ENCODE peak calls at places on chromosome 1, in seven cellular contexts. C, P, J, D, U, K and A are unnamed samples.

GRCh38 chr1:3668585-3669300 is 16.4 kb downstream of the TP73 start:
- DNase-seq in C (no peak), P (peak; percentile 82), J (peak; percentile 32), D (peak; percentile 71), U (peak; percentile 49), K (peak; percentile 74), A (peak; percentile 91)

GRCh38 chr1:26069941-26070807 is 2.7 kb upstream of the TRIM63 start:
- DNase-seq in C (no peak), P (no peak), J (no peak), D (no peak), U (no peak), K (peak; percentile 96), A (no peak)

GRCh38 chr1:28139033-28139712 is 37.3 kb downstream of the PTAFR start:
- DNase-seq in C (no peak), P (no peak), J (peak; percentile 38), D (no peak), U (no peak), K (no peak), A (peak; percentile 78)

GRCh38 chr1:151006331-151007052 is at the start of gene MINDY1:
- DNase-seq in C (peak; percentile 82), P (peak; percentile 95), J (peak; percentile 85), D (peak; percentile 94), U (peak; percentile 48), K (peak; percentile 68), A (peak; percentile 60)

GRCh38 chr1:177286396-177286795 is 115.6 kb downstream of the BRINP2 start:
- DNase-seq in C (no peak), P (no peak), J (no peak), D (no peak), U (no peak), K (no peak), A (no peak)

GRCh38 chr1:193113992-193114332 is 7.9 kb upstream of the CDC73 start:
- DNase-seq in C (no peak), P (no peak), J (no peak), D (no peak), U (no peak), K (no peak), A (no peak)

GRCh38 chr1:240027059-240027462 is 64.6 kb upstream of the FMN2 start:
- DNase-seq in C (peak; percentile 65), P (peak; percentile 9), J (peak; percentile 59), D (peak; percentile 75), U (no peak), K (peak; percentile 42), A (peak; percentile 19)

GRCh38 chr1:153220606-153221303 is 3.4 kb downstream of the PRR9 start:
- DNase-seq in C (no peak), P (peak; percentile 8), J (no peak), D (no peak), U (no peak), K (no peak), A (no peak)

GRCh38 chr1:210195635-210196160 is 36.9 kb upstream of the SERTAD4 start:
- DNase-seq in C (no peak), P (no peak), J (no peak), D (no peak), U (no peak), K (no peak), A (no peak)

GRCh38 chr1:182260516-182260915 is 131.1 kb downstream of the GLUL start:
- DNase-seq in C (no peak), P (no peak), J (no peak), D (no peak), U (no peak), K (no peak), A (no peak)

GRCh38 chr1:115810609-115811008 is 30.3 kb downstream of the NHLH2 start:
- DNase-seq in C (no peak), P (no peak), J (no peak), D (no peak), U (no peak), K (no peak), A (no peak)

GRCh38 chr1:84840346-84840745 is 52.7 kb downstream of the LPAR3 start:
- DNase-seq in C (no peak), P (no peak), J (no peak), D (no peak), U (no peak), K (no peak), A (no peak)

GRCh38 chr1:197526736-197527371 is 248.4 kb downstream of the DENND1B start:
- DNase-seq in C (peak; percentile 4), P (peak; percentile 21), J (peak; percentile 34), D (peak; percentile 65), U (peak; percentile 10), K (peak; percentile 24), A (no peak)

GRCh38 chr1:59751801-59752200 is 62.9 kb upstream of the HOOK1 start:
- DNase-seq in C (no peak), P (no peak), J (no peak), D (no peak), U (no peak), K (no peak), A (no peak)

GRCh38 chr1:103514920-103515503 is 10.5 kb upstream of the RNPC3 start:
- DNase-seq in C (peak; percentile 9), P (peak; percentile 28), J (peak; percentile 42), D (peak; percentile 60), U (peak; percentile 35), K (peak; percentile 13), A (no peak)

GRCh38 chr1:113941245-113941559 is 12.1 kb downstream of the HIPK1 start:
- DNase-seq in C (no peak), P (no peak), J (no peak), D (no peak), U (no peak), K (no peak), A (no peak)

GRCh38 chr1:226626577-226626956 is 78.0 kb downstream of the STUM start:
- DNase-seq in C (peak; percentile 80), P (peak; percentile 27), J (peak; percentile 67), D (peak; percentile 80), U (peak; percentile 51), K (peak; percentile 88), A (peak; percentile 74)

GRCh38 chr1:78210167-78210566 is 164.4 kb downstream of the GIPC2 start:
- DNase-seq in C (no peak), P (no peak), J (no peak), D (no peak), U (no peak), K (no peak), A (no peak)
- TF ChIP-seq REST in C (no peak), P (no peak), J (no peak), D (no peak), U (no peak), K (no peak), A (no peak)

DNA sequence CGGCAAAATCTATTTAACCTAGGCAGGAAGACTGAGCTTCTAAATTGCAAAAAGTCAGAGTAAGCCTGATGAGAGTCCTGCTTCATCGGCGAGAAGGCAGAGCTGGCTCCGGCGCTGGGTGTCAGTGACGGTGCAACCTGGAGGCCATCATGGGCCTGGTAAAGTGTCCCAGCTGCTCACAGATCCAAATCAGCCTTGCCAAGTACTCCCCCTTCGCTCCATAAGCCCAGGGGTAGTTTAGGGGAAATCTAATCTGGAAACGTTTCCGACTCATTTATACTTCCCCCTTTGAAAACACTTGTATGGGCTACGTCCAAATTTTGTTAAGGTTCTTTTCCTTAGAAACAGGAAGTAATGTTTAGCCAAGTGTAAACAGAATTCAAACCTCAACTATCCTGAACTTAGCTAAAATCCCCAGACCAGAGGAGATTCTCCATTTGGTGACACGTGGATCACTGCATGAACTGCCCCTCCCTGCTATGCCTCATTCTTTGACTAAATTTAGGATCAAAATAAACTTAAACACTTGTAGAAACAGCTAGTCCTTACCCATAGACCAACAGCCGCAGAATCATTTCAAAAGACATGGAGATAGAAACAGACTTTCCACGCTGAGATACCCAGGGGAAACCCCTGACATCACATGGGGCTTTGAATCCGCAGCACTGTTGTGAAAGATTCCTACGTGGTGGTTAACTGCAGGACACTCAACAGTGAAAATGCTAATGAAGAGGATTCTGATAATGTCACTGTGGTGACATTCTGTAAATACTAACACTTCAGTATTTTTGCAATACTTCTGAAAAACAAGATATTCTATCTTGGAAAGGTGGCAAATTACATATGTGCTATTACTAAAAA is 172.7 kb downstream of the TGFBR3 start:
- DNase-seq in C (no peak), P (no peak), J (no peak), D (peak; percentile 22), U (no peak), K (no peak), A (peak; percentile 85)
- TF ChIP-seq REST in C (no peak), P (no peak), J (no peak), D (no peak), U (no peak), K (no peak), A (peak; percentile 16)

DNA sequence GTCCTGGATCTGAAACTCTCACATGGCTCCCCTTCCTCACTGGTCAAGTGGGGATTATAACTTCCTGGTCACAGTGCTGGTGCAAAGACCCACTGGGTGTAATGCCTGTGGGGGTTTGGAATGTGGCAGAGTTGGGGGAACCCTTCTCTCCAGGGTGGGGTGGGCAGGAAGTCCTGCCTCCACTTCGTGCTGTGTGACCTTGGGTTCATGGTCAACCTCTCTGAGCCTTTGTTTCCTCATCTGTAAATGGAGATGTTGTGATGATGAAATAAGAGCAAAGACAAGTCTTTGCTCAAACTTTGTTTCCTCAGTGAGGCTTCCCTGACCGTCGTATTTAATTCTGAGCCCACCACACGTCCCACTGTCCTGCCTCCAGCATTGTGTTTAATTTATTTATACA is 564.7 kb downstream of the PTPRU start:
- DNase-seq in C (peak; percentile 12), P (no peak), J (no peak), D (no peak), U (no peak), K (peak; percentile 5), A (no peak)
- TF ChIP-seq REST in C (no peak), P (no peak), J (no peak), D (no peak), U (no peak), K (no peak), A (no peak)

GRCh38 chr1:203772836-203773235 is 7.9 kb downstream of the LAX1 start:
- DNase-seq in C (no peak), P (no peak), J (no peak), D (peak; percentile 37), U (no peak), K (no peak), A (no peak)

GRCh38 chr1:203776636-203777035 is 11.7 kb downstream of the LAX1 start:
- DNase-seq in C (peak; percentile 52), P (no peak), J (peak; percentile 28), D (no peak), U (no peak), K (peak; percentile 39), A (peak; percentile 28)

GRCh38 chr1:203768158-203768725 is 3.3 kb downstream of the LAX1 start:
- DNase-seq in C (no peak), P (no peak), J (no peak), D (no peak), U (no peak), K (peak; percentile 9), A (no peak)

GRCh38 chr1:203769505-203770343 is 4.7 kb downstream of the LAX1 start:
- DNase-seq in C (peak; percentile 64), P (peak; percentile 73), J (peak; percentile 71), D (no peak), U (no peak), K (peak; percentile 19), A (peak; percentile 98)

DNA sequence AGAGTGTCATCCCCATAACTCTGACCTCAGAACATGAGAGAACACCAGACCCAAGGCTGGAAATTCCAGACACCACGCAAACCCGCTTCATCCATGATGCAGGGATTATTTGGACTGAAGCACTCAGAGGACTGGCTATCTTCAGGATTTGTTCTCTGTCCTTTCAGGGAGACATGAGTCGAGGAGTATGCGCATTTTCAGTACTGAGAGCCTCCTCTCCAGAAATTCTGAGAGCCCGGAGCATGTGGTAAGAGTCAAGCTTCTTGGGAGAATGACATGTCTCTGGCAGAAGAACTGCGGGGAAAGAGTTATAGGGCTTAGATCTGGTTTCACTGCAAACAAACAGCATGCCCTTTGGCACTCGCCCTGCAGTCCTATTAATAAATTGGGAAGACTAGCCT is 6.9 kb downstream of the LAX1 start:
- DNase-seq in C (no peak), P (no peak), J (no peak), D (no peak), U (no peak), K (no peak), A (no peak)
- TF ChIP-seq REST in C (no peak), P (no peak), J (no peak), D (no peak), U (no peak), K (no peak), A (no peak)